ENCODE peak calls at places on chromosomes 4 and X, in seven cellular contexts. One of them, this sample, is unnamed.

GRCh38 chr4:186560647-186561046 is 5.3 kb upstream of the MTNR1A start:
- DNase-seq in adrenal gland: no peak
- DNase-seq in NCI-H510A treated with DMSO at 0.1 percent for 48 hours: no peak
- DNase-seq in cardiac fibroblast: no peak
- DNase-seq in mesenchymal stem cell: no peak
- DNase-seq in GM13976: no peak
- DNase-seq in left ventricle myocardium superior: no peak
- DNase-seq in this sample: no peak

GRCh38 chr4:80615099-80615498 is 279.6 kb downstream of the CFAP299 start:
- DNase-seq in NCI-H510A treated with DMSO at 0.1 percent for 48 hours: peak; percentile 28
- DNase-seq in cardiac fibroblast: no peak
- DNase-seq in GM13976: no peak
- DNase-seq in left ventricle myocardium superior: no peak
- DNase-seq in adrenal gland: no peak
- DNase-seq in mesenchymal stem cell: no peak
- DNase-seq in this sample: no peak

GRCh38 chr4:52932586-52933482 is 70.7 kb downstream of the RASL11B start:
- DNase-seq in adrenal gland: no peak
- DNase-seq in NCI-H510A treated with DMSO at 0.1 percent for 48 hours: no peak
- DNase-seq in left ventricle myocardium superior: no peak
- DNase-seq in cardiac fibroblast: peak; percentile 28
- DNase-seq in GM13976: no peak
- DNase-seq in mesenchymal stem cell: no peak
- DNase-seq in this sample: no peak

GRCh38 chr4:137124278-137124932 is 407.9 kb downstream of the PCDH18 start:
- DNase-seq in NCI-H510A treated with DMSO at 0.1 percent for 48 hours: peak; percentile 67
- DNase-seq in cardiac fibroblast: peak; percentile 82
- DNase-seq in mesenchymal stem cell: peak; percentile 74
- DNase-seq in GM13976: peak; percentile 4
- DNase-seq in left ventricle myocardium superior: no peak
- DNase-seq in adrenal gland: no peak
- DNase-seq in this sample: peak; percentile 61

GRCh38 chr4:73674451-73674919 is 54.2 kb upstream of the RASSF6 start:
- DNase-seq in adrenal gland: peak; percentile 88
- DNase-seq in mesenchymal stem cell: peak; percentile 21
- DNase-seq in left ventricle myocardium superior: peak; percentile 34
- DNase-seq in cardiac fibroblast: peak; percentile 37
- DNase-seq in NCI-H510A treated with DMSO at 0.1 percent for 48 hours: no peak
- DNase-seq in GM13976: no peak
- DNase-seq in this sample: no peak

GRCh38 chr4:89837385-89837995 is 529 bp upstream of the SNCA start:
- DNase-seq in mesenchymal stem cell: peak; percentile 86
- DNase-seq in adrenal gland: no peak
- DNase-seq in GM13976: peak; percentile 45
- DNase-seq in NCI-H510A treated with DMSO at 0.1 percent for 48 hours: peak; percentile 80
- DNase-seq in left ventricle myocardium superior: no peak
- DNase-seq in cardiac fibroblast: peak; percentile 11
- DNase-seq in this sample: peak; percentile 26

GRCh38 chr4:112379306-112379705 is 82.1 kb downstream of the ALPK1 start:
- DNase-seq in mesenchymal stem cell: peak; percentile 8
- DNase-seq in left ventricle myocardium superior: peak; percentile 24
- DNase-seq in adrenal gland: no peak
- DNase-seq in NCI-H510A treated with DMSO at 0.1 percent for 48 hours: no peak
- DNase-seq in GM13976: no peak
- DNase-seq in cardiac fibroblast: no peak
- DNase-seq in this sample: peak; percentile 33

GRCh38 chr4:121307441-121308327 is 73.1 kb downstream of the QRFPR start:
- DNase-seq in mesenchymal stem cell: peak; percentile 56
- DNase-seq in GM13976: peak; percentile 53
- DNase-seq in NCI-H510A treated with DMSO at 0.1 percent for 48 hours: no peak
- DNase-seq in adrenal gland: no peak
- DNase-seq in left ventricle myocardium superior: no peak
- DNase-seq in cardiac fibroblast: peak; percentile 76
- DNase-seq in this sample: peak; percentile 72

GRCh38 chr4:36111180-36111579 is 133.1 kb downstream of the ARAP2 start:
- DNase-seq in left ventricle myocardium superior: no peak
- DNase-seq in cardiac fibroblast: no peak
- DNase-seq in GM13976: no peak
- DNase-seq in NCI-H510A treated with DMSO at 0.1 percent for 48 hours: no peak
- DNase-seq in adrenal gland: no peak
- DNase-seq in mesenchymal stem cell: no peak
- DNase-seq in this sample: no peak

GRCh38 chr4:66501986-66502385 is 831.7 kb upstream of the EPHA5 start:
- DNase-seq in adrenal gland: no peak
- DNase-seq in NCI-H510A treated with DMSO at 0.1 percent for 48 hours: no peak
- DNase-seq in left ventricle myocardium superior: no peak
- DNase-seq in cardiac fibroblast: no peak
- DNase-seq in mesenchymal stem cell: no peak
- DNase-seq in GM13976: no peak
- DNase-seq in this sample: no peak

GRCh38 chrX:49930046-49930445 is 7.7 kb downstream of the CLCN5 start:
- DNase-seq in GM13976: no peak
- DNase-seq in NCI-H510A treated with DMSO at 0.1 percent for 48 hours: no peak
- DNase-seq in cardiac fibroblast: peak; percentile 47
- DNase-seq in adrenal gland: no peak
- DNase-seq in mesenchymal stem cell: no peak
- DNase-seq in left ventricle myocardium superior: no peak
- DNase-seq in this sample: no peak

GRCh38 chr4:154503598-154503997 is 12.0 kb upstream of the DCHS2 start:
- DNase-seq in GM13976: no peak
- DNase-seq in adrenal gland: no peak
- DNase-seq in NCI-H510A treated with DMSO at 0.1 percent for 48 hours: peak; percentile 6
- DNase-seq in cardiac fibroblast: peak; percentile 21
- DNase-seq in left ventricle myocardium superior: no peak
- DNase-seq in mesenchymal stem cell: peak; percentile 20
- DNase-seq in this sample: peak; percentile 16

GRCh38 chr4:40621592-40622512 is 7.8 kb downstream of the RBM47 start:
- DNase-seq in mesenchymal stem cell: peak; percentile 98
- DNase-seq in adrenal gland: peak; percentile 93
- DNase-seq in NCI-H510A treated with DMSO at 0.1 percent for 48 hours: peak; percentile 42
- DNase-seq in cardiac fibroblast: peak; percentile 97
- DNase-seq in left ventricle myocardium superior: peak; percentile 67
- DNase-seq in GM13976: peak; percentile 45
- DNase-seq in this sample: peak; percentile 79

GRCh38 chr4:76738081-76738931 is 159.6 kb downstream of the SOWAHB start:
- DNase-seq in NCI-H510A treated with DMSO at 0.1 percent for 48 hours: no peak
- DNase-seq in left ventricle myocardium superior: peak; percentile 40
- DNase-seq in cardiac fibroblast: peak; percentile 84
- DNase-seq in mesenchymal stem cell: peak; percentile 91
- DNase-seq in adrenal gland: peak; percentile 73
- DNase-seq in GM13976: peak; percentile 41
- DNase-seq in this sample: peak; percentile 34

GRCh38 chr4:177194906-177195305 is 114.8 kb upstream of the NEIL3 start:
- DNase-seq in NCI-H510A treated with DMSO at 0.1 percent for 48 hours: no peak
- DNase-seq in left ventricle myocardium superior: no peak
- DNase-seq in GM13976: no peak
- DNase-seq in adrenal gland: no peak
- DNase-seq in mesenchymal stem cell: peak; percentile 49
- DNase-seq in cardiac fibroblast: no peak
- DNase-seq in this sample: no peak

GRCh38 chr4:7023486-7023885 is 19.7 kb upstream of the TADA2B start:
- DNase-seq in NCI-H510A treated with DMSO at 0.1 percent for 48 hours: no peak
- DNase-seq in mesenchymal stem cell: no peak
- DNase-seq in adrenal gland: no peak
- DNase-seq in cardiac fibroblast: no peak
- DNase-seq in left ventricle myocardium superior: no peak
- DNase-seq in GM13976: no peak
- DNase-seq in this sample: no peak

GRCh38 chrX:134571831-134572230 is 86.4 kb downstream of the PLAC1 start:
- DNase-seq in cardiac fibroblast: peak; percentile 45
- DNase-seq in NCI-H510A treated with DMSO at 0.1 percent for 48 hours: no peak
- DNase-seq in GM13976: no peak
- DNase-seq in mesenchymal stem cell: peak; percentile 73
- DNase-seq in left ventricle myocardium superior: no peak
- DNase-seq in adrenal gland: no peak
- DNase-seq in this sample: no peak

GRCh38 chr4:76515975-76516853 is 81.2 kb downstream of the SHROOM3 start:
- DNase-seq in mesenchymal stem cell: peak; percentile 16
- DNase-seq in NCI-H510A treated with DMSO at 0.1 percent for 48 hours: no peak
- DNase-seq in left ventricle myocardium superior: no peak
- DNase-seq in adrenal gland: no peak
- DNase-seq in cardiac fibroblast: peak; percentile 12
- DNase-seq in GM13976: peak; percentile 57
- DNase-seq in this sample: no peak

GRCh38 chr4:182207806-182208483 is 35.3 kb upstream of the TENM3 start:
- DNase-seq in cardiac fibroblast: peak; percentile 87
- DNase-seq in GM13976: no peak
- DNase-seq in adrenal gland: no peak
- DNase-seq in NCI-H510A treated with DMSO at 0.1 percent for 48 hours: no peak
- DNase-seq in left ventricle myocardium superior: no peak
- DNase-seq in mesenchymal stem cell: peak; percentile 66
- DNase-seq in this sample: peak; percentile 63

GRCh38 chr4:187547281-187547680 is 448.3 kb upstream of the ZFP42 start:
- DNase-seq in mesenchymal stem cell: no peak
- DNase-seq in adrenal gland: no peak
- DNase-seq in NCI-H510A treated with DMSO at 0.1 percent for 48 hours: no peak
- DNase-seq in cardiac fibroblast: no peak
- DNase-seq in left ventricle myocardium superior: no peak
- DNase-seq in GM13976: no peak
- DNase-seq in this sample: peak; percentile 39

GRCh38 chr4:8882239-8882638 is 10.6 kb upstream of the HMX1 start:
- DNase-seq in adrenal gland: no peak
- DNase-seq in NCI-H510A treated with DMSO at 0.1 percent for 48 hours: no peak
- DNase-seq in cardiac fibroblast: no peak
- DNase-seq in GM13976: no peak
- DNase-seq in mesenchymal stem cell: no peak
- DNase-seq in left ventricle myocardium superior: no peak
- DNase-seq in this sample: no peak

GRCh38 chr4:97994765-97995465 is 148.4 kb downstream of the STPG2 start:
- DNase-seq in adrenal gland: no peak
- DNase-seq in GM13976: no peak
- DNase-seq in NCI-H510A treated with DMSO at 0.1 percent for 48 hours: no peak
- DNase-seq in cardiac fibroblast: no peak
- DNase-seq in mesenchymal stem cell: no peak
- DNase-seq in left ventricle myocardium superior: no peak
- DNase-seq in this sample: no peak

GRCh38 chr4:161827013-161827412 is 336.8 kb downstream of the FSTL5 start:
- DNase-seq in left ventricle myocardium superior: no peak
- DNase-seq in mesenchymal stem cell: no peak
- DNase-seq in adrenal gland: no peak
- DNase-seq in GM13976: no peak
- DNase-seq in cardiac fibroblast: no peak
- DNase-seq in NCI-H510A treated with DMSO at 0.1 percent for 48 hours: no peak
- DNase-seq in this sample: no peak